ENCODE peak calls at places on chromosomes 7 and 10, in five cellular contexts. F is HCT116, W is upper lobe of left lung, Q is esophagus squamous epithelium, L is stomach. A is an unnamed sample.

GRCh38 chr10:1589257-1589656 is 148.1 kb downstream of the ADARB2 start:
- DNase-seq in F (no peak), W (no peak), Q (no peak), L (no peak), A (no peak)

GRCh38 chr7:91798425-91798824 is 82.1 kb downstream of the MTERF1 start:
- DNase-seq in F (no peak), W (no peak), Q (no peak), L (no peak), A (no peak)

GRCh38 chr7:2609001-2609411 is 22.8 kb upstream of the TTYH3 start:
- DNase-seq in F (peak; percentile 16), W (peak; percentile 43), Q (no peak), L (no peak), A (no peak)

GRCh38 chr7:111825046-111825445 is 262.8 kb upstream of the IMMP2L start:
- DNase-seq in F (no peak), W (no peak), Q (no peak), L (no peak), A (no peak)

GRCh38 chr7:28579571-28579970 is 167.3 kb downstream of the CREB5 start:
- DNase-seq in F (no peak), W (no peak), Q (no peak), L (no peak), A (no peak)

GRCh38 chr7:104267701-104268368 is 60.0 kb upstream of the ORC5 start:
- DNase-seq in F (no peak), W (no peak), Q (no peak), L (no peak), A (no peak)

GRCh38 chr7:92698237-92698841 is 108.1 kb upstream of the FAM133B start:
- DNase-seq in F (peak; percentile 48), W (no peak), Q (no peak), L (peak; percentile 62), A (peak; percentile 28)

GRCh38 chr10:13054844-13055243 is 45.1 kb upstream of the OPTN start:
- DNase-seq in F (no peak), W (no peak), Q (no peak), L (no peak), A (no peak)

GRCh38 chr7:44912775-44913347 is 27.5 kb upstream of the PURB start:
- DNase-seq in F (no peak), W (no peak), Q (no peak), L (peak; percentile 36), A (no peak)

GRCh38 chr7:127514499-127514898 is 70.9 kb downstream of the GCC1 start:
- DNase-seq in F (peak; percentile 29), W (no peak), Q (no peak), L (no peak), A (no peak)

GRCh38 chr10:76284351-76284750 is 852.9 kb downstream of the LRMDA start:
- DNase-seq in F (no peak), W (no peak), Q (no peak), L (no peak), A (no peak)

DNA sequence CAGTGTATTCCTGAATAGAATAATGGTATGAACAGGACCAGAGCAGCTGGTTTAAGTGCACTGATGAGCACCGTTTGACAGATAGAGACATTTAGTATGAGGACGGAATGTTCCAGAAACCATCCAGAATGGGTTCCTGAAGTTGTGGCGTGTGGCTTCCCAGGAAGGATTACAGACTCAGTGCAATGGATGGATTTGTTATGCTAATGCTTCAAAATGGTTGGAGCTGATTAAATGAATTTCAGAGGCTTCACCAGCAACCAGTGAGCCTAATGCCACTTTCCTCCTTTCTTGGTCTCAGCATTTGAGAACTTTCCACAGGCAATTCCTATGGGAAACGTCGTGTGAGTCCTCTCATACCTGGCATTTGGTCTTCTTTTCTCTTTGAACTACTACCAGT is 9.9 kb downstream of the GATA3 start:
- DNase-seq in F (no peak), W (no peak), Q (no peak), L (no peak), A (no peak)
- H3K4me1 ChIP-seq in F (no peaks in the 10 kb centered on the region), W (peaks cover 18% of the 10 kb centered on the region), Q (peaks cover 10% of the 10 kb centered on the region), L (no peaks in the 10 kb centered on the region), A (no peaks in the 10 kb centered on the region)

DNA sequence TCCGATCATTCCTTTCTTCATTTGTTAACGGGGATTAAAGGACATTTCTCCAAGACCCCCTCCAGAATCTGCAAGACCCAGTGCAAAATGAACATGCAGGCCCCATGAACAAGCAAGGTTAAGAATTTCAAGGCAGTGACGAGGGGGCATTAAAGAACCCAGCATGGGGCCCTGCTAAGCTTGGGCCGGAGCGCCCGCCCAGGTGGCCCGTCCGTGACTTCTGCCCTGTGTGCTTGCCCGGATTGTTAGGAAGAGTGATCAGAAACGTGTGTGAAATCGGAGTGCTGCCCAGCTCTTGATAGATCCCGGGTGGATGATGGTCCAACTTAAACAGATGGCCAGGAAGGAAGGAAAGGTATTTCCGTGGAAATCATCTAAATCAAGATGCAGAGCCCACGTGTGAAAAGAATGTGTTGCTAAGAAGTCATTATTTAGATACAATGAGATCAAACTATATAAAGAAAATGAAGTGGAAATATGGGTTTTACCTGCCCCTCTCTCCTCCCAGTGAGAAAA is 213.6 kb downstream of the KLF6 start:
- DNase-seq in F (no peak), W (no peak), Q (no peak), L (no peak), A (no peak)
- TF ChIP-seq CTCF in F (no peak), W (no peak), Q (no peak), L (no peak), A (no peak)

DNA sequence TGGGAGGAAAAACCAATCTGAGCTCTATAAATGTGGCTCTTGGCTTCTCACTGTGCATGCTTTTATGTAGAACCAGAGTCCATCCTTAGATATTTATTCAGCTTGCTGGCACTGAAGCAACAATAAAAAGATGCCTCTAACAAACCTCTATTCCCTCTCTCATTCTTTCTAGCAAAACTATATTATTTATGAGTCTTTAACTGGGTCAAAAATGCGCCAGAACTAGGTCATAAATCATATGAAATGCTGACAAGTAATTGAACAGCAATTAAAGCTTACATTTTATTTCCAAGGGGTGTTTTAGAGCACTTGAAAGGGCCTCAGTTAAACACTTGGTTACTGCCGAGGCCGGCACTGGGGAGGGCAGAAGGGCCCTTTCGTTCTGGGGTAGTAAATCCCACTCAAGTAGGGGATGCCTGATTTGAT is 14.0 kb downstream of the HOXA4 start:
- DNase-seq in F (no peak), W (no peak), Q (no peak), L (no peak), A (no peak)
- TF ChIP-seq POLR2A in F (no peak), W (no peak), Q (no peak), L (no peak), A (no peak)

GRCh38 chr10:110352930-110353243 is 48.2 kb upstream of the SMNDC1 start:
- DNase-seq in F (no peak), W (no peak), Q (no peak), L (no peak), A (no peak)

GRCh38 chr10:110355922-110356627 is 51.4 kb upstream of the SMNDC1 start:
- DNase-seq in F (no peak), W (no peak), Q (no peak), L (no peak), A (no peak)

GRCh38 chr10:110355181-110355831 is 50.6 kb upstream of the SMNDC1 start:
- DNase-seq in F (no peak), W (no peak), Q (no peak), L (no peak), A (no peak)

GRCh38 chr10:110353244-110354119 is 48.8 kb upstream of the SMNDC1 start:
- DNase-seq in F (peak; percentile 73), W (no peak), Q (no peak), L (no peak), A (no peak)

GRCh38 chr10:110354322-110354766 is 49.6 kb upstream of the SMNDC1 start:
- DNase-seq in F (peak; percentile 85), W (peak; percentile 84), Q (peak; percentile 11), L (peak; percentile 86), A (peak; percentile 91)
- H3K4me1 ChIP-seq in F (peaks cover 68% of the 10 kb centered on the region), W (peaks cover 26% of the 10 kb centered on the region), Q (peaks cover 69% of the 10 kb centered on the region), L (peaks cover 19% of the 10 kb centered on the region), A (no peaks in the 10 kb centered on the region)

DNA sequence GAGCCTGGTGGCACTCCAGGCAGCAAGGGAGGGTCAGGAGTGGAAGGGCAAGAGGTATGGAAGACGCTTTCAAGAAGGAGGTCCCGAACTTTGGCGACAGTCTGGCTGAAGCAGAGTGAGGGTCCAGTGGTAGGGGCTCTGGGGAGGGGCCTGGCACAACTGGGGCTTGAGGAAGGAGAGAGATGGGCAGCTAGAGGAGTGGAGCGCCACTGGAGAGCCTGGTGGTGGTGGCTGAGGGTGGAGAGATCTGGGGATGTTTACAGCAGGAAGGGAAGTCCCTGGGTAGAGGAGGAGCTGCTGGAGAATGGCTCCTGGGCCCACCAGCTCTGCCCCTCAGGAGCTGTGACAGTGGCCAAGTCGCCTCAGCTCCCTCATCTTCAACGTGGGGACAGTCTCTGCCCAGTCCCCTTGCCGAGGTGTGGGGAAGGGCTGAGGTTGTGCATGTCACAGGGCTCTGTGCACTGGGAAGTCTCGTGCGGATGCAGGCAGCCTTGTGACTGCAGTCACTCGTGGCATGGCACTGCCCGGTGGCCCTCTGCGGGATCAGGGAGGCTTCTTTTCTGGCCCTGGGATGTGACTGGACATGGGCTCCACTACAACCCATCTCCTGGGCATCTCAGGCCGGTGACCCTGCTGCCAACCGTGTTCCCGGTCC is 18.5 kb downstream of the UBTD1 start:
- DNase-seq in F (no peak), W (no peak), Q (no peak), L (no peak), A (no peak)
- TF ChIP-seq CTCF in F (no peak), W (no peak), Q (no peak), L (no peak), A (no peak)

A was measured in testis.